ENCODE peak calls at places on chromosomes 2 and 18, in six cellular contexts. D is IMR-90, J is H9, Z is neuronal stem cell, S is trophoblast cell, C is H1. I is an unnamed sample.

GRCh38 chr2:115574667-115575066 is 1132.2 kb downstream of the DPP10 start:
- DNase-seq in Z (no peak), S (no peak), D (no peak), C (no peak), J (no peak), I (no peak)

GRCh38 chr2:204753841-204754240 is 208.6 kb downstream of the PARD3B start:
- DNase-seq in S (no peak), J (no peak), Z (no peak), C (no peak), D (peak; percentile 59), I (peak; percentile 64)

GRCh38 chr2:28750316-28751101 is 1.1 kb upstream of the PPP1CB start:
- DNase-seq in S (peak; percentile 41), C (no peak), D (peak; percentile 50), Z (no peak), J (no peak), I (peak; percentile 65)

GRCh38 chr2:230721712-230722111 is 9.1 kb downstream of the CAB39 start:
- DNase-seq in S (peak; percentile 27), C (no peak), D (no peak), Z (no peak), J (no peak), I (no peak)

GRCh38 chr18:31206787-31207381 is 44.2 kb upstream of the DSC1 start:
- DNase-seq in Z (no peak), J (peak; percentile 80), D (peak; percentile 23), C (peak; percentile 52), S (peak; percentile 84), I (peak; percentile 75)

GRCh38 chr2:23106232-23106631 is 278.7 kb upstream of the KLHL29 start:
- DNase-seq in D (no peak), Z (no peak), C (no peak), J (no peak), S (no peak), I (no peak)

GRCh38 chr18:75045249-75045648 is 163.7 kb downstream of the PTGR3 start:
- DNase-seq in D (no peak), J (no peak), Z (no peak), S (no peak), C (no peak), I (no peak)

GRCh38 chr18:61546598-61546997 is 213.4 kb downstream of the CDH20 start:
- DNase-seq in S (no peak), J (no peak), Z (no peak), D (peak; percentile 86), C (no peak), I (peak; percentile 81)

GRCh38 chr2:39701137-39701536 is 35.4 kb downstream of the TMEM178A start:
- DNase-seq in S (no peak), D (no peak), J (no peak), Z (no peak), C (no peak), I (no peak)

GRCh38 chr18:45241982-45242565 is 373.2 kb upstream of the SLC14A2 start:
- DNase-seq in D (no peak), S (no peak), C (no peak), J (no peak), Z (no peak), I (no peak)

GRCh38 chr18:5546660-5547059 is 2.9 kb upstream of the EPB41L3 start:
- DNase-seq in C (no peak), J (peak; percentile 41), Z (peak; percentile 42), S (peak; percentile 69), D (peak; percentile 62), I (no peak)

GRCh38 chr18:5543036-5543671 is 643 bp downstream of the EPB41L3 start:
- DNase-seq in S (peak; percentile 31), D (no peak), J (peak; percentile 55), Z (peak; percentile 32), C (peak; percentile 72), I (no peak)

GRCh38 chr18:5538541-5538940 is 5.3 kb downstream of the EPB41L3 start:
- DNase-seq in C (no peak), J (no peak), Z (peak; percentile 27), S (no peak), D (no peak), I (no peak)

GRCh38 chr18:5542393-5543035 is 1.3 kb downstream of the EPB41L3 start:
- DNase-seq in D (peak; percentile 26), J (peak; percentile 47), S (peak; percentile 30), Z (no peak), C (no peak), I (no peak)

GRCh38 chr18:5543854-5544389 is at the start of gene EPB41L3:
- DNase-seq in D (peak; percentile 20), J (peak; percentile 57), C (peak; percentile 58), S (peak; percentile 35), Z (no peak), I (no peak)
- H2BK120ac ChIP-seq in D (peak within 1 kb of the TSS; percentile 52), J (no peak within 1 kb of the TSS), C (no peak within 1 kb of the TSS), S (peak within 1 kb of the TSS; percentile 97), Z (no peak within 1 kb of the TSS), I (no peak within 1 kb of the TSS)

DNA sequence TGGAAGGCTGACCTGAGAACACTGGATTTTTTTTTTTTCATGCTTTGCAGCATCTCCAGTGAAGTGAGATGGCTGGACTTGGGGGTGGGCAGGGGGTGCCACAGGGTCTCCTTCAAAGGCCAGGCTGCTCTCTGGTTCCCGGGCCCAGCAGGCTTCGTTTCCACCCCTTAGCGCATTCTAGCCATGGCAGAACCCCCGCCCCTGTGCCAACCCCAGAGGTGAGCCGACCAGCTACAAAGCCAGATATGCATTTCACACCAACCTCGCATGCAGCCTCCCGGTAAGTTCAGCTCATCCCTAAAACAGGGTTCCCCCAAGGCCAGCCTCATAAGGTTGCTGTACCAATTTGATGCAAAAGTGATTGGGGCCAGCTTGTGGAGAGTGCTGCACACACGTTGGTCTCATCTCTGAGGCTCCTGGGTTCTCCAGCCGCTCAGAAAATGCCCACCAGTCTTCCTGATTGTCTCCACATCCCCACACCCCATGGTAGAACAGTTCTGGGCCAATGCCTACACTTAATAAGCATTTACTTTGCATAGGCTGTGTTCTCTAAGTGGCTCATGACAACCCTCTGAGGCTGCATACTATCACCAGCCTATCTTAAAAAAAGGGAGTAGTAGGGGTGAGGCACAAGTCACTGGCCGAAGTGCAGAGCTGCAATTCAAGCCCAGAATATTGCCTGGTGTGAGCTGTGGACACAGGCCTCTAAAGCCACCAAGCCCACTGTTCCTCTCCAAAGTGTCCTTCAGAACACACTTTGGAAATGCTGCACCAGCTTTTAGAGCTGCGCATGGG is 23.3 kb downstream of the SMAD7 start:
- DNase-seq in S (no peak), C (no peak), D (no peak), J (no peak), Z (no peak), I (no peak)
- H2AFZ ChIP-seq in S (no peak overlapping the region), C (no peak overlapping the region), D (no peak overlapping the region), J (no peak overlapping the region), Z (no peak overlapping the region), I (no peak overlapping the region)

GRCh38 chr2:41729800-41730364 is 317.9 kb upstream of the PKDCC start:
- DNase-seq in Z (no peak), D (no peak), C (no peak), J (no peak), S (no peak), I (no peak)
- H2BK120ac ChIP-seq in Z (no peak overlapping the region), D (no peak overlapping the region), C (no peak overlapping the region), J (no peak overlapping the region), S (no peak overlapping the region), I (no peak overlapping the region)

DNA sequence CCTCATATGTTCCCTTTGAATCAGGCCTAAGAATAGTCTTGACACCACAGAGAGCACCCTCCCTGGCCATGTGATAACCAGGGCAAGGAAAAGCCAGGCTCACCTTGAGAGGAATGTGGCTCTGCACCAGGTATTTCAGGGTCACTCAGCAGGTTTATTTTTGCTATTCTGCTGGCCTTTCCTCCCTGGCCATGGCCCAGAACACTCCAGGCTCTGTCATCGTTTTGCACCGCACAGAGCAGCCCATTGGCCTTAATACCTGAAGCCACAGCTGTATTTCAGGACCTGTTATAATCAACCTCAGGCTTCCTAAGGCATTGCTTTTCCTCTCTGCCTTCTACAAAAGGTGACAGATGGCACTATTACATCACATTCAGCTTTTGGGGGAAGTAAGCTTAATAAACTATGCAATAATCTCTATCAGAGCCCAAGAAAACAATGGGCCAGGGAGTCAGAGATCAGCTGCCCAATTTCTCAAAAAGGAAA is 668.3 kb downstream of the IRS1 start:
- DNase-seq in C (no peak), Z (no peak), S (no peak), D (no peak), J (no peak), I (no peak)
- H2AFZ ChIP-seq in C (no peak overlapping the region), Z (no peak overlapping the region), S (no peak overlapping the region), D (no peak overlapping the region), J (no peak overlapping the region), I (no peak overlapping the region)

DNA sequence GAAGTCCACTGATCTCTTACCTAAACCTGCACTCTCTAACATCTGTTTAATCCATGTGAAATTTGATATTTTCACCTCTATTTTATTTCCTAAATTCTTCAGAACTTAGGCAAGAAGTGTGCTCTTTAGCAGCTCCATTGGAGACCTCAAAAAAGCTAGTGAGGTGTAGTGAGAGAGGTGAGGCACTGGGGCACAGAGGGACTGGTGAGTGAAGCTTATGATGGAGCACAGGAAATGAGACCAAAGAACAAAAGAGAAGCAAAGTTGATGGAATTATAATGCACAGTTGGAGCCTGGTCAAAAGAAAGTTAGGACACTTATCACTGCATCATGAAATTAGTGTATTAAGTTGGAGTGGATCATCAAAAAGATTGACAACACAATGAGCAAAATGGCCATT is 1050.7 kb upstream of the NRXN1 start:
- DNase-seq in J (no peak), Z (no peak), S (no peak), D (no peak), C (no peak), I (no peak)
- H2BK120ac ChIP-seq in J (no peak overlapping the region), Z (no peak overlapping the region), S (no peak overlapping the region), D (no peak overlapping the region), C (no peak overlapping the region), I (no peak overlapping the region)

GRCh38 chr18:76384861-76385680 is 110.0 kb downstream of the ZNF516 start:
- DNase-seq in S (no peak), D (no peak), J (no peak), C (no peak), Z (no peak), I (no peak)
- H2AFZ ChIP-seq in S (no peak overlapping the region), D (no peak overlapping the region), J (no peak overlapping the region), C (no peak overlapping the region), Z (no peak overlapping the region), I (no peak overlapping the region)

I was measured in mesenchymal stem cell.